ENCODE peak calls at places on chromosomes 5 and 9, in four cellular contexts. C, N, D and Z are unnamed samples.

GRCh38 chr9:34451135-34451534 is 7.2 kb downstream of the FAM219A start:
- DNase-seq in C (no peak), N (no peak), D (no peak), Z (no peak)

GRCh38 chr9:92960561-92961290 is 13.4 kb downstream of the FGD3 start:
- DNase-seq in C (no peak), N (no peak), D (no peak), Z (no peak)

GRCh38 chr5:135012951-135013391 is 21.1 kb downstream of the PITX1 start:
- DNase-seq in C (no peak), N (no peak), D (no peak), Z (no peak)

GRCh38 chr9:99181621-99182020 is 40.1 kb downstream of the ALG2 start:
- DNase-seq in C (no peak), N (no peak), D (no peak), Z (no peak)

GRCh38 chr9:114472765-114473446 is 32.4 kb downstream of the WHRN start:
- DNase-seq in C (no peak), N (no peak), D (no peak), Z (no peak)

GRCh38 chr5:1815071-1815786 is 14.0 kb downstream of the NDUFS6 start:
- DNase-seq in C (no peak), N (no peak), D (no peak), Z (no peak)

GRCh38 chr9:78559449-78559885 is 262.5 kb downstream of the PSAT1 start:
- DNase-seq in C (no peak), N (no peak), D (no peak), Z (no peak)

GRCh38 chr9:81632599-81632998 is 56.7 kb downstream of the TLE1 start:
- DNase-seq in C (no peak), N (no peak), D (no peak), Z (no peak)

GRCh38 chr5:11037080-11037479 is 276.0 kb upstream of the DAP start:
- DNase-seq in C (no peak), N (no peak), D (no peak), Z (no peak)

GRCh38 chr5:82176115-82176514 is 102.0 kb downstream of the RPS23 start:
- DNase-seq in C (no peak), N (no peak), D (no peak), Z (no peak)

GRCh38 chr9:111525056-111525977 is at the start of gene ZNF483:
- DNase-seq in C (peak; percentile 64), N (peak; percentile 66), D (peak; percentile 78), Z (peak; percentile 32)

GRCh38 chr9:23686896-23687295 is 139.1 kb downstream of the ELAVL2 start:
- DNase-seq in C (no peak), N (no peak), D (no peak), Z (no peak)

GRCh38 chr5:14462681-14463080 is 118.9 kb upstream of the OTULINL start:
- DNase-seq in C (no peak), N (no peak), D (no peak), Z (no peak)

GRCh38 chr9:17246770-17247169 is 111.9 kb downstream of the CNTLN start:
- DNase-seq in C (no peak), N (no peak), D (no peak), Z (no peak)

GRCh38 chr5:179451813-179452196 is 98.5 kb upstream of the RUFY1 start:
- DNase-seq in C (no peak), N (no peak), D (no peak), Z (no peak)

GRCh38 chr5:149035282-149035882 is 27.5 kb downstream of the SH3TC2 start:
- DNase-seq in C (peak; percentile 48), N (peak; percentile 52), D (peak; percentile 53), Z (peak; percentile 71)

GRCh38 chr9:98927724-98928123 is 16.0 kb upstream of the COL15A1 start:
- DNase-seq in C (no peak), N (no peak), D (no peak), Z (no peak)

GRCh38 chr5:57537831-57538230 is 55.2 kb upstream of the ACTBL2 start:
- DNase-seq in C (no peak), N (no peak), D (no peak), Z (no peak)

GRCh38 chr5:100542086-100542485 is 6.9 kb downstream of the FAM174A start:
- DNase-seq in C (no peak), N (no peak), D (no peak), Z (no peak)

GRCh38 chr5:147101654-147102053 is 133.2 kb upstream of the STK32A start:
- DNase-seq in C (no peak), N (no peak), D (no peak), Z (no peak)

GRCh38 chr5:54388411-54388810 is 67.1 kb upstream of the HSPB3 start:
- DNase-seq in C (no peak), N (no peak), D (no peak), Z (no peak)

GRCh38 chr5:94618029-94618492 is 343 bp downstream of the KIAA0825 start:
- DNase-seq in C (peak; percentile 36), N (peak; percentile 39), D (peak; percentile 35), Z (no peak)

GRCh38 chr9:87950765-87951488 is 23.4 kb downstream of the CDK20 start:
- DNase-seq in C (peak; percentile 28), N (peak; percentile 18), D (peak; percentile 22), Z (peak; percentile 10)

GRCh38 chr9:133114886-133115603 is 6.0 kb downstream of the RALGDS start:
- DNase-seq in C (no peak), N (no peak), D (no peak), Z (no peak)

GRCh38 chr5:1014781-1015221 is 6.2 kb downstream of the NKD2 start:
- DNase-seq in C (no peak), N (no peak), D (no peak), Z (no peak)

GRCh38 chr5:179325296-179326031 is 19.8 kb downstream of the ADAMTS2 start:
- DNase-seq in C (no peak), N (no peak), D (no peak), Z (no peak)

GRCh38 chr5:117326997-117327396 is 752.4 kb upstream of the SEMA6A start:
- DNase-seq in C (no peak), N (no peak), D (no peak), Z (no peak)

GRCh38 chr5:133744030-133744645 is 131.8 kb upstream of the FSTL4 start:
- DNase-seq in C (no peak), N (no peak), D (no peak), Z (no peak)

GRCh38 chr9:134689320-134690181 is 47.9 kb downstream of the COL5A1 start:
- DNase-seq in C (peak; percentile 29), N (peak; percentile 81), D (peak; percentile 10), Z (no peak)
- TF ChIP-seq TCF7L2 in C (no peak), N (no peak), D (no peak), Z (no peak)

GRCh38 chr9:137021979-137022619 is 5.9 kb downstream of the ABCA2 start:
- DNase-seq in C (peak; percentile 92), N (peak; percentile 91), D (peak; percentile 88), Z (peak; percentile 32)
- TF ChIP-seq REST in C (no peak), N (no peak), D (no peak), Z (no peak)

DNA sequence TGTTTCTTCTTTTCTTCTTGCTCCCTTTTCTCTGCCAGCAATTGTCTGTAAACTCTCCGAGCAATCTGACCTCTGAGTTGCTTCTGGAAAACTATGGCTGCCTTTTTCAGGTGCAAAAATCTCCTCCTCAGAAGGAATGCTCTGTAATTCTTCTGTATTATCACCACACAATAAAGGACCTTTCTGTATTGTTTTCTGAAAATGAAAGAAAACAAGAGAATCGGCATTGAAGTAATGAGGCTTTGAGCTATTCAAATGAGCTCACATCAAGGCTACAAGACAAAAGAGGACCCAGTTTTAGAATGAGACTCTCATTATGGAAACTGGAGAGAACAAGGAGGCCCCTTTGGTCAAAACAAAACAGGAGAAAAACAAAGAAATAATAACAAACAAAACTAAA is 86.2 kb upstream of the RETREG1 start:
- DNase-seq in C (no peak), N (no peak), D (no peak), Z (no peak)
- TF ChIP-seq TCF7L2 in C (no peak), N (no peak), D (no peak), Z (no peak)

DNA sequence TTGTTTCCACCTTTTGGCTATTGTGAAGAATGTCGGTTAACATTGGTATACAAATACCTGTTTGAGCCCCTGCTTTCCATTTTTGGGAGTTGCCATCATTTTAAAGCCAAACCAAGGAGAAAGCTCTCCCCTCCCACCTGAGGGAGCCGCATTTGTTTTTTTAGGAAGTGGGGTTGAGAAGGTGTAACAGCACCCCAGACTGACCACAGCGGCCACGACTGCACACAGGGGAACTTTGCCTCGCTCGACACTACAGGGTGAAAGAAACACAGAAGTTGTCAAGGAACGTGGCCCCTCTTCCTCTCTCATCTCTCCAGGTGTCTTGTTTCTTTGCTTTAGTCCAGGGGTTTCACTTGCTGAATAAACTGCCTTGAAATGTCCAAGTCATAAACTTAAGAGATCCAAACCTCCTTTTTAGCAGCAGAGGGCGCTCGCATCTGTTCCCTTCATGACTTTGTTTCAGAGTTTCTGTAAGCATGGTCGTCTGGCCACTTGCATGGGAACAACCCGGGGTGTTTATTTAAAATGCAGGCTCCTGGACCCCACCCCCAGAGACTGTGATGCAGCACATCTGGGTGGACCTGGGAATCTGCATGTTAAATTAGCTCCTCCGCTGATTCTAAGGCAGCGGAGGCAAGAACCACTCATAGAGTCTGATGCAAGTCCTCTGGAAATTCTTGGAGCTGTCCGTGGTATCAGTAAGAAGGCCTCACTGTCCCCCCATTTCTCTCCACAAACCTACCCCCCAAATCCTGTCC is 2.1 kb upstream of the TTLL11 start:
- DNase-seq in C (peak; percentile 66), N (peak; percentile 45), D (peak; percentile 48), Z (peak; percentile 43)
- TF ChIP-seq REST in C (peak; percentile 74), N (peak; percentile 92), D (peak; percentile 33), Z (peak; percentile 66)